ENCODE peak calls at places on chromosome 2, in seven cellular contexts. Y is AG09309, M is mammary epithelial cell, O is lower lobe of right lung, S is Peyer's patch, N is AG09319, Q is left lung. D is an unnamed sample.

GRCh38 chr2:137255990-137256389 is 490.6 kb downstream of the THSD7B start:
- DNase-seq in Y (no peak), M (peak), O (no peak), S (no peak), N (no peak), Q (no peak), D (peak)

GRCh38 chr2:188333751-188334524 is 42.3 kb downstream of the GULP1 start:
- DNase-seq in Y (no peak), M (no peak), O (no peak), S (no peak), N (no peak), Q (no peak), D (peak)

GRCh38 chr2:96325038-96325883 is at the start of gene ITPRIPL1:
- DNase-seq in Y (no peak), M (no peak), O (no peak), S (no peak), N (no peak), Q (no peak), D (no peak)

GRCh38 chr2:112640800-112641675 is 4.7 kb upstream of the SLC20A1 start:
- DNase-seq in Y (peak), M (peak), O (no peak), S (no peak), N (no peak), Q (no peak), D (peak)

GRCh38 chr2:108184421-108184820 is 55.3 kb upstream of the SULT1C3 start:
- DNase-seq in Y (no peak), M (no peak), O (no peak), S (no peak), N (no peak), Q (no peak), D (peak)

GRCh38 chr2:96329416-96329815 is 4.3 kb downstream of the ITPRIPL1 start:
- DNase-seq in Y (no peak), M (peak), O (no peak), S (no peak), N (no peak), Q (no peak), D (peak)

GRCh38 chr2:101341901-101342624 is 33.6 kb upstream of the RNF149 start:
- DNase-seq in Y (no peak), M (peak), O (peak), S (peak), N (peak), Q (peak), D (peak)

GRCh38 chr2:239951117-239951734 is 73.9 kb downstream of the NDUFA10 start:
- DNase-seq in Y (no peak), M (no peak), O (peak), S (no peak), N (no peak), Q (peak), D (no peak)

GRCh38 chr2:45675130-45675812 is 23.8 kb downstream of the PRKCE start:
- DNase-seq in Y (no peak), M (peak), O (peak), S (no peak), N (no peak), Q (peak), D (no peak)

GRCh38 chr2:182330451-182331325 is 96.1 kb downstream of the PDE1A start:
- DNase-seq in Y (no peak), M (no peak), O (no peak), S (no peak), N (no peak), Q (no peak), D (peak)

GRCh38 chr2:230866704-230867561 is 2.2 kb downstream of the ITM2C start:
- DNase-seq in Y (no peak), M (no peak), O (no peak), S (peak), N (no peak), Q (no peak), D (peak)

GRCh38 chr2:170241731-170242130 is 63.8 kb downstream of the MYO3B start:
- DNase-seq in Y (no peak), M (no peak), O (no peak), S (no peak), N (no peak), Q (no peak), D (no peak)

GRCh38 chr2:68045337-68045736 is 17.5 kb downstream of the C1D start:
- DNase-seq in Y (no peak), M (no peak), O (no peak), S (no peak), N (no peak), Q (no peak), D (no peak)

GRCh38 chr2:31972059-31972458 is 38.7 kb downstream of the MEMO1 start:
- DNase-seq in Y (no peak), M (no peak), O (no peak), S (no peak), N (no peak), Q (no peak), D (no peak)

GRCh38 chr2:28557389-28558119 is 61.7 kb downstream of the PLB1 start:
- DNase-seq in Y (no peak), M (no peak), O (no peak), S (no peak), N (no peak), Q (no peak), D (peak)

GRCh38 chr2:46970334-46971288 is 55.0 kb upstream of the MCFD2 start:
- DNase-seq in Y (no peak), M (peak), O (peak), S (peak), N (no peak), Q (peak), D (peak)

GRCh38 chr2:127386764-127387654 is 766 bp downstream of the MAP3K2 start:
- DNase-seq in Y (peak), M (peak), O (peak), S (peak), N (peak), Q (peak), D (peak)

GRCh38 chr2:128791983-128792315 is 473.3 kb upstream of the HS6ST1 start:
- DNase-seq in Y (no peak), M (no peak), O (no peak), S (no peak), N (no peak), Q (no peak), D (no peak)

GRCh38 chr2:126790987-126791780 is 107.5 kb upstream of the TEX51 start:
- DNase-seq in Y (no peak), M (no peak), O (no peak), S (no peak), N (no peak), Q (no peak), D (no peak)

GRCh38 chr2:46580416-46580815 is 101.1 kb downstream of the TMEM247 start:
- DNase-seq in Y (no peak), M (no peak), O (no peak), S (no peak), N (no peak), Q (no peak), D (no peak)

GRCh38 chr2:158079672-158080071 is 22.0 kb upstream of the UPP2 start:
- DNase-seq in Y (no peak), M (peak), O (no peak), S (no peak), N (no peak), Q (no peak), D (peak)

GRCh38 chr2:66323496-66323895 is 111.4 kb upstream of the MEIS1 start:
- DNase-seq in Y (no peak), M (no peak), O (no peak), S (no peak), N (no peak), Q (no peak), D (no peak)

GRCh38 chr2:15747698-15748471 is 156.2 kb downstream of the DDX1 start:
- DNase-seq in Y (no peak), M (no peak), O (no peak), S (no peak), N (no peak), Q (no peak), D (no peak)

GRCh38 chr2:177187631-177188312 is 24.8 kb upstream of the HNRNPA3 start:
- DNase-seq in Y (peak), M (no peak), O (no peak), S (no peak), N (peak), Q (no peak), D (peak)

DNA sequence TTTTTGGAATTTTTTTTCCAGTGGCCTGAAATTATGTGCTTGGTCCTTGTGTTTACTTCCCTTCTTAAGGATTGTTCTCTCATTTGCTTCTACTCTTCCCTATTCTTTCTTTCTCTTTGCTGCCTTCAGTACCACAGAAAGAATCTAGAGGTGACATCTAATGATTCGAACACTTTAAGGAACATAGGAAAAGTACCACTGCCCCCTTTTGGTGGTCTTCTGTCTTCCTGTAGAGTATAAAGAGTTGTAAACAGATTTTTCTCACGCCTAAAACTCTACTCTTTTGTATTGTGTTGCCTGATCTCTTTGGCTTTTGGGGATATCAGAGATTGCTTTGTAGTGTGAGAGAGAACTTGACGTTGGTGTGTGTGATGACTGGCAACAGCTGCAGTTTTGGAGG is 7.0 kb upstream of the SCTR start:
- DNase-seq in Y (no peak), M (no peak), O (no peak), S (no peak), N (no peak), Q (no peak), D (no peak)
- TF ChIP-seq CTCF in Y (no peak), M (no peak), O (no peak), S (no peak), N (no peak), Q (no peak), D (peak)

GRCh38 chr2:180991820-180992219 is 11.4 kb downstream of the UBE2E3 start:
- DNase-seq in Y (no peak), M (no peak), O (no peak), S (no peak), N (no peak), Q (no peak), D (no peak)

GRCh38 chr2:180990337-180990736 is 9.9 kb downstream of the UBE2E3 start:
- DNase-seq in Y (no peak), M (peak), O (no peak), S (no peak), N (no peak), Q (no peak), D (no peak)

GRCh38 chr2:180992994-180993393 is 12.6 kb downstream of the UBE2E3 start:
- DNase-seq in Y (no peak), M (no peak), O (no peak), S (no peak), N (no peak), Q (no peak), D (no peak)

GRCh38 chr2:180990794-180991193 is 10.4 kb downstream of the UBE2E3 start:
- DNase-seq in Y (no peak), M (no peak), O (no peak), S (no peak), N (no peak), Q (no peak), D (no peak)

GRCh38 chr2:180991361-180991760 is 11.0 kb downstream of the UBE2E3 start:
- DNase-seq in Y (no peak), M (no peak), O (no peak), S (no peak), N (no peak), Q (no peak), D (no peak)
- TF ChIP-seq CTCF in Y (no peak), M (no peak), O (no peak), S (no peak), N (no peak), Q (no peak), D (no peak)

GRCh38 chr2:205723174-205723573 is 40.9 kb downstream of the NRP2 start:
- DNase-seq in Y (no peak), M (no peak), O (no peak), S (no peak), N (no peak), Q (no peak), D (peak)

GRCh38 chr2:205722538-205722878 is 40.2 kb downstream of the NRP2 start:
- DNase-seq in Y (no peak), M (no peak), O (no peak), S (no peak), N (no peak), Q (no peak), D (no peak)

GRCh38 chr2:205719864-205720263 is 37.6 kb downstream of the NRP2 start:
- DNase-seq in Y (no peak), M (no peak), O (no peak), S (no peak), N (no peak), Q (no peak), D (no peak)

GRCh38 chr2:205720451-205720902 is 38.2 kb downstream of the NRP2 start:
- DNase-seq in Y (no peak), M (no peak), O (no peak), S (no peak), N (no peak), Q (no peak), D (no peak)

GRCh38 chr2:205721057-205721767 is 38.9 kb downstream of the NRP2 start:
- DNase-seq in Y (no peak), M (no peak), O (no peak), S (no peak), N (no peak), Q (no peak), D (no peak)
- TF ChIP-seq CTCF in Y (peak), M (peak), O (peak), S (no peak), N (peak), Q (no peak), D (peak)

DNA sequence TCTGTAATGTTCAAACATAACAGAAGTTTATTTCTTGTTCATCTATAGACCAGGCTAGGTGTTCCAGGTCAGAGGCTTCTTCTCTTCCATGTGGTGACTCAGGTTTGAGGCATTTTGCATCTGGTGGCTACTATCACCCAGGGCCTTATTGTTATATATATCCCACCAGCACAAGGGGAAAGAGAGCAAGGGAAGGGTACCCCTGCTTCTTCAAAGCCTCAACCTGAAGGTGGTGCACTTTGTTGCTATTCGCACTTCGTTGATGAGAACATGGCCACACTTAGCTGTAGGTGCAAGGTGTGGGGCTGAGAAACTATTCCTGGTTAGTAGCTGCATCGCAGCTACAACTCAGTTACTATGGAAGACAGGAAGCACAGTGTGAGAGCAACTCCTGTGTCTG is 27.4 kb upstream of the SLC3A1 start:
- DNase-seq in Y (no peak), M (no peak), O (no peak), S (no peak), N (no peak), Q (no peak), D (no peak)
- TF ChIP-seq CTCF in Y (no peak), M (no peak), O (no peak), S (no peak), N (no peak), Q (no peak), D (no peak)

D was measured in fibroblast of lung.